ENCODE peak calls at places on chromosomes 11 and 22, in ten cellular contexts. D, Y, O, Q, M, K, U, S, R and Z are unnamed samples.

GRCh38 chr22:38125731-38126344 is 15.4 kb upstream of the BAIAP2L2 start:
- DNase-seq in O (no peak), M (no peak), Y (no peak), U (no peak), Q (no peak), K (no peak), D (no peak), R (no peak), S (no peak), Z (no peak)

GRCh38 chr11:115707180-115707905 is 203.1 kb upstream of the CADM1 start:
- DNase-seq in M (peak; percentile 40), K (no peak), S (no peak), Q (peak; percentile 67), R (no peak), Y (no peak), D (no peak), O (no peak), U (no peak), Z (no peak)

GRCh38 chr22:44620129-44620840 is 81.7 kb upstream of the PRR5 start:
- DNase-seq in R (peak; percentile 91), U (peak; percentile 37), Q (peak; percentile 65), O (peak; percentile 37), S (peak; percentile 92), M (peak; percentile 76), D (peak; percentile 68), Y (peak; percentile 64), K (peak; percentile 50), Z (peak; percentile 94)

GRCh38 chr11:110830344-110831141 is 118.3 kb upstream of the ARHGAP20 start:
- DNase-seq in Q (peak; percentile 90), Y (no peak), K (peak; percentile 53), O (no peak), U (no peak), S (no peak), M (no peak), D (no peak), R (no peak), Z (no peak)

GRCh38 chr11:121928597-121929580 is 187.1 kb downstream of the BLID start:
- DNase-seq in S (no peak), D (no peak), M (no peak), K (no peak), O (no peak), R (no peak), Y (no peak), U (peak; percentile 46), Q (no peak), Z (no peak)

GRCh38 chr11:1743587-1744136 is 6.7 kb downstream of the IFITM10 start:
- DNase-seq in S (peak; percentile 44), K (no peak), O (peak; percentile 2), Q (no peak), M (no peak), U (no peak), R (no peak), Y (no peak), D (no peak), Z (no peak)

GRCh38 chr11:61087426-61088119 is 14.7 kb upstream of the CD5 start:
- DNase-seq in U (no peak), K (no peak), S (no peak), O (no peak), D (no peak), M (no peak), Y (no peak), R (no peak), Q (no peak), Z (no peak)

GRCh38 chr22:19240813-19241592 is 50.5 kb downstream of the CLTCL1 start:
- DNase-seq in R (no peak), S (no peak), K (no peak), O (no peak), D (no peak), M (no peak), Q (no peak), Y (no peak), U (no peak), Z (no peak)

GRCh38 chr22:49451070-49451840 is 376.4 kb downstream of the BRD1 start:
- DNase-seq in U (no peak), M (no peak), R (no peak), S (no peak), K (no peak), Y (no peak), Q (no peak), D (no peak), O (no peak), Z (no peak)

GRCh38 chr11:123253909-123254308 is 58.9 kb upstream of the CLMP start:
- DNase-seq in M (no peak), S (no peak), Q (peak; percentile 47), K (peak; percentile 87), O (no peak), U (no peak), Y (no peak), D (no peak), R (no peak), Z (no peak)

GRCh38 chr11:69942333-69942820 is 123.2 kb upstream of the FGF3 start:
- DNase-seq in K (no peak), U (no peak), O (no peak), Q (no peak), S (peak; percentile 43), D (no peak), R (no peak), M (peak; percentile 30), Y (no peak), Z (no peak)

GRCh38 chr11:106813803-106814202 is 204.5 kb downstream of the GUCY1A2 start:
- DNase-seq in S (no peak), U (no peak), K (no peak), O (no peak), D (no peak), Y (no peak), Q (no peak), R (no peak), M (no peak), Z (no peak)

GRCh38 chr22:36160499-36160942 is at the start of gene APOL3:
- DNase-seq in M (peak; percentile 90), U (no peak), D (peak; percentile 86), S (peak; percentile 87), K (peak; percentile 47), O (peak; percentile 39), R (peak; percentile 94), Y (peak; percentile 79), Q (peak; percentile 34), Z (peak; percentile 66)

GRCh38 chr11:4025248-4025956 is 69.2 kb upstream of the RRM1 start:
- DNase-seq in M (no peak), U (no peak), O (no peak), Y (no peak), R (no peak), D (no peak), K (peak; percentile 25), Q (peak; percentile 72), S (no peak), Z (no peak)

GRCh38 chr11:109986488-109986887 is 106.7 kb upstream of the ZC3H12C start:
- DNase-seq in K (no peak), R (no peak), M (no peak), D (no peak), O (no peak), U (no peak), Y (no peak), Q (no peak), S (no peak), Z (no peak)

GRCh38 chr11:99366476-99366992 is 345.8 kb downstream of the CNTN5 start:
- DNase-seq in S (no peak), M (no peak), Y (no peak), Q (no peak), R (no peak), U (no peak), O (no peak), K (no peak), D (no peak), Z (no peak)

GRCh38 chr11:62613275-62613864 is 313 bp downstream of the ROM1 start:
- DNase-seq in D (no peak), R (peak; percentile 76), M (peak; percentile 87), S (no peak), O (no peak), K (no peak), U (no peak), Y (no peak), Q (no peak), Z (no peak)
- H3K4me3 ChIP-seq in D (peak overlapping the region; percentile 76), R (no peak overlapping the region), M (peak overlapping the region; percentile 53), S (peak overlapping the region; percentile 55), O (no peak overlapping the region), K (peak overlapping the region; percentile 14), U (no peak overlapping the region), Y (peak overlapping the region; percentile 86), Q (no peak overlapping the region), Z (no peak overlapping the region)

DNA sequence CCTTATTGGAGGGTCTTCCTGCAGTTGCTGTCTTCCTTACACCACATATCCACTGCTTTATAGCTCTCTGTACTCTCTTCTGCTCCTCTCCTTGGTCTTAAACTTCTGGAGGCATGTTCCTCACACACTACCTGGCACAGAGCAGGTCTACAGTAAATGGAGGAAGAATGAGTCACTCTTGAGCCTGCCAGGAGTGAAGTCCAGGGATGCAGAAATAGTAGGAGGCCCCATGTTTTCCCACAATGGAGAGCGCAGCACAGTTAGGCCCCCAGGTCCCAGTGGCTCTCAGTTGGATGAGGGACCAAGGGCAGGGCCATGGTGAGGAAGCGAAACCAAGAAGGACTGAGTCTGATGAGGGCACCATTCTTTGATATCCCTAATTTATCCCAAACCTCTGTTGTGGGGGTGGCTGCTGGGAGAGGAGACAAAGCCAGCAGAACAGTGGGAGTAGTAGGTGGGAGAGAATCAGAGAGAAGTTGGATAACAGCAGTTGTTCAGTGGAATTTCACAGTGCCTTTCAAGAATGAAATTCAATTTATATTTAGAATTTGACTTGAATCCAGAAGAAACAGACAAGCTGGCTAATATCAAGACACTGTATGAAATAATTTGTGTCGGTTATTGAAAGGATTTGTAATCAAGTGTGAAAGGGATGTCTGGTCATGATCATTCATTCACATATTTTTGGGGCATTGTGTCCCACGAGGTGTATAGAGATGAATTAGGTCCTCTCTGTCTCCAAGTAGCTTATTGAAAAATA is 187.8 kb downstream of the HIPK3 start:
- DNase-seq in M (no peak), Q (peak; percentile 54), D (no peak), K (peak; percentile 10), Y (no peak), S (no peak), U (no peak), R (no peak), O (no peak), Z (no peak)
- H3K27ac ChIP-seq in M (no peak overlapping the region), Q (no peak overlapping the region), D (no peak overlapping the region), K (no peak overlapping the region), Y (no peak overlapping the region), S (no peak overlapping the region), U (no peak overlapping the region), R (no peak overlapping the region), O (no peak overlapping the region), Z (no peak overlapping the region)

GRCh38 chr11:46697723-46698122 is 2.7 kb downstream of the ARHGAP1 start:
- DNase-seq in U (no peak), O (no peak), Y (no peak), R (no peak), Q (no peak), K (no peak), M (no peak), S (no peak), D (no peak), Z (no peak)
- H3K4me1 ChIP-seq in U (peaks cover 32% of the 10 kb centered on the region), O (peaks cover 40% of the 10 kb centered on the region), Y (peaks cover 16% of the 10 kb centered on the region), R (peaks cover 16% of the 10 kb centered on the region), Q (peaks cover 12% of the 10 kb centered on the region), K (peaks cover 13% of the 10 kb centered on the region), M (peaks cover 56% of the 10 kb centered on the region), S (peaks cover 24% of the 10 kb centered on the region), D (peaks cover 91% of the 10 kb centered on the region), Z (peaks cover 52% of the 10 kb centered on the region)

DNA sequence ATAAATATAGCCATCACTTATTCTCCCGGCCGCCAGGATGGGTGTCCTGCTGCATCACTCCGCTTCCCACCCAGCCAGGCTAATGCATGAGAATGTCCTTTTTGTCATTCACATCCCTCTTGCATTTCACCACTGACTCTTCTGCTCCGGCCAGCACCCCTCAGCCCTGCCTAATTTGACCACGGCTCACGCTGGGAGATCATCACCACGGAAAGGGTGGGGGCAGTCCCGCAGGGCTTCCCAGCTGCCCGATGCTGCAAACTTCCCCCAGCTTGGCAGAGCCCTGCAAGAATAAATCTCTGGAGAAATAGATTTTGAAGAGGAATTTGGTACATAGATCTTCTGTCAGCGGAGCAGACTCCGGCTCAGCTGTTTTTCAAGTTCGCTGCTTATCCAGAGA is 62.8 kb downstream of the BUD13 start:
- DNase-seq in Q (no peak), R (no peak), S (no peak), Y (no peak), D (no peak), M (no peak), O (no peak), U (no peak), K (no peak), Z (no peak)
- H3K4me3 ChIP-seq in Q (no peak overlapping the region), R (no peak overlapping the region), S (no peak overlapping the region), Y (no peak overlapping the region), D (no peak overlapping the region), M (no peak overlapping the region), O (no peak overlapping the region), U (no peak overlapping the region), K (no peak overlapping the region), Z (no peak overlapping the region)